ENCODE peak calls at places on chromosomes 4 and X, in five cellular contexts. X is H54; E is amniotic stem cell; C is activated T-helper 9 cell treated with anti-CD3 and anti-CD28 coated beads, Interleukin-2, amount 50 U/mL, for 16 hours; I is activated T-cell treated with anti-CD3 and anti-CD28 coated beads, Interleukin-2, amount 50 U/mL, for 48 hours. M is an unnamed sample.
A peak's percentile ranks its signal among the peaks of the same experiment; 100 is the strongest.

GRCh38 chr4:26671111-26671510 is 87.2 kb downstream of the TBC1D19 start:
- DNase-seq in C (no peak), E (no peak), I (no peak), X (no peak), M (no peak)

GRCh38 chr4:64890131-64890710 is 481.0 kb upstream of the TECRL start:
- DNase-seq in E (no peak), X (no peak), C (no peak), I (no peak), M (no peak)

GRCh38 chr4:79201976-79202375 is 123.9 kb downstream of the NAA11 start:
- DNase-seq in E (no peak), C (no peak), I (no peak), X (no peak), M (no peak)

GRCh38 chr4:138310498-138310897 is 68.3 kb upstream of the SLC7A11 start:
- DNase-seq in C (no peak), I (no peak), X (no peak), E (no peak), M (peak; percentile 23)

GRCh38 chr4:186622788-186623464 is 67.6 kb upstream of the MTNR1A start:
- DNase-seq in X (peak; percentile 23), E (peak; percentile 41), I (no peak), C (no peak), M (peak; percentile 46)

GRCh38 chr4:3644849-3645627 is 112.8 kb upstream of the LRPAP1 start:
- DNase-seq in C (no peak), X (peak; percentile 63), E (no peak), I (no peak), M (no peak)

GRCh38 chr4:56937262-56937661 is 29.6 kb downstream of the REST start:
- DNase-seq in X (peak; percentile 30), I (no peak), E (peak; percentile 51), C (no peak), M (peak; percentile 22)

GRCh38 chrX:65610040-65610439 is 57.4 kb upstream of the MSN start:
- DNase-seq in I (no peak), E (no peak), C (no peak), X (no peak), M (no peak)